ENCODE peak calls at places on chromosomes 13 and 19, in nine cellular contexts. C is WTC11, V is GM04504, L is activated gamma-delta T cell, S is AG08396, O is AG08395, H is T-helper 2 cell, X is AG10803, E is heart right ventricle. U is an unnamed sample.

GRCh38 chr19:16222806-16223205 is 25.1 kb downstream of the AP1M1 start:
- DNase-seq in C (no peak), V (no peak), L (no peak), S (no peak), O (no peak), H (no peak), X (peak; percentile 36), E (no peak), U (no peak)

GRCh38 chr19:9913237-9914000 is 22.9 kb downstream of the OLFM2 start:
- DNase-seq in C (peak; percentile 41), V (no peak), L (no peak), S (peak; percentile 68), O (peak; percentile 33), H (no peak), X (no peak), E (no peak), U (peak; percentile 90)

GRCh38 chr13:68850160-68850559 is 1257.5 kb upstream of the ATXN8OS start:
- DNase-seq in C (no peak), V (no peak), L (no peak), S (no peak), O (no peak), H (no peak), X (no peak), E (no peak), U (no peak)

GRCh38 chr19:29372921-29373797 is 152.6 kb upstream of the VSTM2B start:
- DNase-seq in C (no peak), V (no peak), L (no peak), S (peak; percentile 1), O (no peak), H (no peak), X (no peak), E (no peak), U (no peak)

GRCh38 chr19:7471696-7472620 is 16.9 kb downstream of the PEX11G start:
- DNase-seq in C (no peak), V (no peak), L (no peak), S (no peak), O (no peak), H (no peak), X (no peak), E (no peak), U (no peak)

GRCh38 chr19:11479470-11480080 is 1.3 kb downstream of the ELAVL3 start:
- DNase-seq in C (peak; percentile 93), V (no peak), L (no peak), S (peak; percentile 60), O (no peak), H (no peak), X (no peak), E (no peak), U (peak; percentile 98)

GRCh38 chr19:18379803-18380747 is 5.9 kb upstream of the GDF15 start:
- DNase-seq in C (peak; percentile 27), V (peak; percentile 95), L (no peak), S (peak; percentile 88), O (peak; percentile 92), H (no peak), X (peak; percentile 94), E (peak; percentile 89), U (no peak)

GRCh38 chr13:48888613-48889012 is 87.1 kb upstream of the FNDC3A start:
- DNase-seq in C (no peak), V (no peak), L (no peak), S (no peak), O (no peak), H (no peak), X (no peak), E (no peak), U (no peak)

U was measured in SK-N-SH.